ENCODE peak calls at places on chromosomes 13 and 19, in five cellular contexts. One of them, this sample, is unnamed.

GRCh38 chr13:28851422-28851821 is 31.3 kb downstream of the MTUS2 start:
- DNase-seq in neural progenitor cell: no peak
- DNase-seq in amniotic stem cell: no peak
- DNase-seq in kidney epithelial cell: no peak
- DNase-seq in astrocyte of the hippocampus: no peak
- DNase-seq in this sample: no peak

GRCh38 chr13:93620366-93620765 is 393.8 kb downstream of the GPC6 start:
- DNase-seq in astrocyte of the hippocampus: no peak
- DNase-seq in amniotic stem cell: no peak
- DNase-seq in kidney epithelial cell: no peak
- DNase-seq in neural progenitor cell: no peak
- DNase-seq in this sample: no peak

GRCh38 chr13:46527237-46527636 is 25.7 kb upstream of the LRCH1 start:
- DNase-seq in astrocyte of the hippocampus: no peak
- DNase-seq in amniotic stem cell: no peak
- DNase-seq in kidney epithelial cell: no peak
- DNase-seq in neural progenitor cell: no peak
- DNase-seq in this sample: no peak

GRCh38 chr13:52665325-52665724 is 12.7 kb downstream of the SUGT1 start:
- DNase-seq in neural progenitor cell: peak; percentile 23
- DNase-seq in amniotic stem cell: no peak
- DNase-seq in kidney epithelial cell: no peak
- DNase-seq in astrocyte of the hippocampus: peak; percentile 47
- DNase-seq in this sample: peak; percentile 62

GRCh38 chr19:294819-295686 is 3.9 kb upstream of the PLPP2 start:
- DNase-seq in kidney epithelial cell: no peak
- DNase-seq in amniotic stem cell: no peak
- DNase-seq in astrocyte of the hippocampus: peak; percentile 72
- DNase-seq in neural progenitor cell: peak; percentile 80
- DNase-seq in this sample: no peak

GRCh38 chr13:91195789-91196188 is 151.7 kb upstream of the MIR17HG start:
- DNase-seq in neural progenitor cell: no peak
- DNase-seq in amniotic stem cell: no peak
- DNase-seq in astrocyte of the hippocampus: no peak
- DNase-seq in kidney epithelial cell: no peak
- DNase-seq in this sample: no peak

GRCh38 chr19:1239796-1240737 is 1.5 kb upstream of the ATP5F1D start:
- DNase-seq in kidney epithelial cell: no peak
- DNase-seq in amniotic stem cell: peak; percentile 56
- DNase-seq in astrocyte of the hippocampus: peak; percentile 97
- DNase-seq in neural progenitor cell: peak; percentile 97
- DNase-seq in this sample: peak; percentile 88

GRCh38 chr19:51111606-51112005 is 3.4 kb upstream of the CTU1 start:
- DNase-seq in neural progenitor cell: peak; percentile 51
- DNase-seq in amniotic stem cell: no peak
- DNase-seq in kidney epithelial cell: no peak
- DNase-seq in astrocyte of the hippocampus: no peak
- DNase-seq in this sample: no peak

GRCh38 chr13:77305276-77305675 is 21.6 kb downstream of the MYCBP2 start:
- DNase-seq in neural progenitor cell: no peak
- DNase-seq in amniotic stem cell: no peak
- DNase-seq in kidney epithelial cell: no peak
- DNase-seq in astrocyte of the hippocampus: no peak
- DNase-seq in this sample: peak; percentile 38

GRCh38 chr19:42397315-42398166 is 7.4 kb upstream of the CNFN start:
- DNase-seq in kidney epithelial cell: no peak
- DNase-seq in amniotic stem cell: no peak
- DNase-seq in neural progenitor cell: no peak
- DNase-seq in astrocyte of the hippocampus: no peak
- DNase-seq in this sample: no peak

GRCh38 chr19:35347930-35348298 is 212 bp downstream of the FFAR1 start:
- DNase-seq in astrocyte of the hippocampus: no peak
- DNase-seq in kidney epithelial cell: no peak
- DNase-seq in amniotic stem cell: no peak
- DNase-seq in neural progenitor cell: no peak
- DNase-seq in this sample: no peak

GRCh38 chr19:30076101-30076551 is 134.1 kb downstream of the URI1 start:
- DNase-seq in neural progenitor cell: no peak
- DNase-seq in kidney epithelial cell: no peak
- DNase-seq in astrocyte of the hippocampus: no peak
- DNase-seq in amniotic stem cell: no peak
- DNase-seq in this sample: no peak

GRCh38 chr19:49684251-49684982 is 5.0 kb upstream of the ADM5 start:
- DNase-seq in astrocyte of the hippocampus: no peak
- DNase-seq in amniotic stem cell: no peak
- DNase-seq in kidney epithelial cell: no peak
- DNase-seq in neural progenitor cell: peak; percentile 42
- DNase-seq in this sample: no peak

GRCh38 chr19:2289714-2290435 is 7.9 kb upstream of the PEAK3 start:
- DNase-seq in kidney epithelial cell: no peak
- DNase-seq in amniotic stem cell: no peak
- DNase-seq in neural progenitor cell: peak; percentile 53
- DNase-seq in astrocyte of the hippocampus: peak; percentile 39
- DNase-seq in this sample: peak; percentile 88

GRCh38 chr13:97020194-97020593 is 25.9 kb upstream of the OXGR1 start:
- DNase-seq in astrocyte of the hippocampus: no peak
- DNase-seq in amniotic stem cell: no peak
- DNase-seq in kidney epithelial cell: no peak
- DNase-seq in neural progenitor cell: no peak
- DNase-seq in this sample: no peak

GRCh38 chr19:8209111-8209964 is at the start of gene CERS4:
- DNase-seq in astrocyte of the hippocampus: peak; percentile 69
- DNase-seq in amniotic stem cell: no peak
- DNase-seq in kidney epithelial cell: no peak
- DNase-seq in neural progenitor cell: peak; percentile 97
- DNase-seq in this sample: peak; percentile 92

GRCh38 chr19:12156254-12157058 is at the start of gene ZNF625:
- DNase-seq in amniotic stem cell: peak; percentile 82
- DNase-seq in neural progenitor cell: peak; percentile 97
- DNase-seq in astrocyte of the hippocampus: peak; percentile 96
- DNase-seq in kidney epithelial cell: peak; percentile 58
- DNase-seq in this sample: peak; percentile 98

GRCh38 chr19:5321851-5322681 is 18.5 kb downstream of the PTPRS start:
- DNase-seq in neural progenitor cell: peak; percentile 28
- DNase-seq in astrocyte of the hippocampus: no peak
- DNase-seq in amniotic stem cell: no peak
- DNase-seq in kidney epithelial cell: no peak
- DNase-seq in this sample: peak; percentile 76

GRCh38 chr13:37681295-37682032 is 82.9 kb upstream of the POSTN start:
- DNase-seq in amniotic stem cell: no peak
- DNase-seq in astrocyte of the hippocampus: peak; percentile 60
- DNase-seq in kidney epithelial cell: no peak
- DNase-seq in neural progenitor cell: no peak
- DNase-seq in this sample: no peak

GRCh38 chr19:8204961-8205360 is 4.2 kb upstream of the CERS4 start:
- DNase-seq in neural progenitor cell: no peak
- DNase-seq in astrocyte of the hippocampus: no peak
- DNase-seq in amniotic stem cell: no peak
- DNase-seq in kidney epithelial cell: no peak
- DNase-seq in this sample: no peak

GRCh38 chr19:28685802-28686201 is 527.1 kb downstream of the UQCRFS1 start:
- DNase-seq in astrocyte of the hippocampus: no peak
- DNase-seq in neural progenitor cell: no peak
- DNase-seq in amniotic stem cell: no peak
- DNase-seq in kidney epithelial cell: no peak
- DNase-seq in this sample: peak; percentile 82

GRCh38 chr19:43636121-43636683 is 3.4 kb downstream of the CADM4 start:
- DNase-seq in amniotic stem cell: no peak
- DNase-seq in neural progenitor cell: peak; percentile 62
- DNase-seq in astrocyte of the hippocampus: peak; percentile 70
- DNase-seq in kidney epithelial cell: no peak
- DNase-seq in this sample: no peak

GRCh38 chr13:76512676-76513277 is 373.4 kb downstream of the KCTD12 start:
- DNase-seq in amniotic stem cell: peak; percentile 70
- DNase-seq in astrocyte of the hippocampus: peak; percentile 50
- DNase-seq in kidney epithelial cell: peak; percentile 51
- DNase-seq in neural progenitor cell: no peak
- DNase-seq in this sample: peak; percentile 53

GRCh38 chr19:1252221-1252817 is 3.9 kb downstream of the MIDN start:
- DNase-seq in astrocyte of the hippocampus: peak; percentile 97
- DNase-seq in amniotic stem cell: peak; percentile 43
- DNase-seq in neural progenitor cell: no peak
- DNase-seq in kidney epithelial cell: no peak
- DNase-seq in this sample: peak; percentile 64

GRCh38 chr13:99293178-99293577 is 14.0 kb downstream of the GPR183 start:
- DNase-seq in astrocyte of the hippocampus: no peak
- DNase-seq in kidney epithelial cell: no peak
- DNase-seq in neural progenitor cell: no peak
- DNase-seq in amniotic stem cell: no peak
- DNase-seq in this sample: no peak

GRCh38 chr19:31054430-31054829 is 294.8 kb downstream of the TSHZ3 start:
- DNase-seq in astrocyte of the hippocampus: peak; percentile 53
- DNase-seq in neural progenitor cell: peak; percentile 82
- DNase-seq in amniotic stem cell: peak; percentile 6
- DNase-seq in kidney epithelial cell: peak; percentile 25
- DNase-seq in this sample: no peak

GRCh38 chr13:46053162-46054012 is 841 bp upstream of the ZC3H13 start:
- DNase-seq in kidney epithelial cell: no peak
- DNase-seq in amniotic stem cell: no peak
- DNase-seq in astrocyte of the hippocampus: no peak
- DNase-seq in neural progenitor cell: peak; percentile 25
- DNase-seq in this sample: no peak

GRCh38 chr13:97325738-97326137 is 103.6 kb downstream of the MBNL2 start:
- DNase-seq in kidney epithelial cell: no peak
- DNase-seq in neural progenitor cell: no peak
- DNase-seq in amniotic stem cell: no peak
- DNase-seq in astrocyte of the hippocampus: no peak
- DNase-seq in this sample: no peak

GRCh38 chr13:45055902-45056648 is 64.2 kb upstream of the GTF2F2 start:
- DNase-seq in amniotic stem cell: no peak
- DNase-seq in neural progenitor cell: peak; percentile 57
- DNase-seq in astrocyte of the hippocampus: peak; percentile 93
- DNase-seq in kidney epithelial cell: no peak
- DNase-seq in this sample: no peak

GRCh38 chr13:20525144-20525600 is 485 bp downstream of the CRYL1 start:
- DNase-seq in astrocyte of the hippocampus: no peak
- DNase-seq in kidney epithelial cell: no peak
- DNase-seq in amniotic stem cell: no peak
- DNase-seq in neural progenitor cell: peak; percentile 54
- DNase-seq in this sample: no peak

GRCh38 chr19:2170219-2170618 is 6.5 kb downstream of the DOT1L start:
- DNase-seq in neural progenitor cell: peak; percentile 77
- DNase-seq in kidney epithelial cell: no peak
- DNase-seq in amniotic stem cell: no peak
- DNase-seq in astrocyte of the hippocampus: no peak
- DNase-seq in this sample: no peak

GRCh38 chr13:90445179-90445578 is 902.3 kb upstream of the MIR17HG start:
- DNase-seq in astrocyte of the hippocampus: peak; percentile 93
- DNase-seq in amniotic stem cell: peak; percentile 52
- DNase-seq in neural progenitor cell: peak; percentile 25
- DNase-seq in kidney epithelial cell: peak; percentile 85
- DNase-seq in this sample: peak; percentile 52